ENCODE peak calls at places on chromosomes 16 and 17, in seven cellular contexts. Z is GM13976, U is neural crest cell, J is choroid plexus epithelial cell, T is esophagus squamous epithelium, L is RWPE1, I is fibroblast of pulmonary artery. N is an unnamed sample.

GRCh38 chr16:69399361-69399760 is 13.6 kb upstream of the TERF2 start:
- DNase-seq in Z (no peak), U (no peak), J (no peak), T (no peak), L (no peak), I (peak), N (no peak)

GRCh38 chr17:81513669-81514484 is 1.3 kb upstream of the ACTG1 start:
- DNase-seq in Z (no peak), U (peak), J (peak), T (no peak), L (peak), I (peak), N (no peak)

GRCh38 chr17:67585077-67585602 is 132.6 kb upstream of the NOL11 start:
- DNase-seq in Z (no peak), U (no peak), J (no peak), T (no peak), L (no peak), I (no peak), N (no peak)

GRCh38 chr16:11254913-11255736 is 879 bp downstream of the SOCS1 start:
- DNase-seq in Z (peak), U (peak), J (peak), T (no peak), L (peak), I (peak), N (no peak)

GRCh38 chr17:18181358-18181757 is 2.3 kb upstream of the ALKBH5 start:
- DNase-seq in Z (no peak), U (no peak), J (no peak), T (no peak), L (no peak), I (peak), N (no peak)

GRCh38 chr17:82875418-82875856 is 35.6 kb upstream of the ZNF750 start:
- DNase-seq in Z (no peak), U (no peak), J (no peak), T (no peak), L (peak), I (no peak), N (no peak)

GRCh38 chr17:46759141-46759540 is 59.4 kb downstream of the WNT3 start:
- DNase-seq in Z (no peak), U (no peak), J (no peak), T (no peak), L (no peak), I (no peak), N (no peak)

GRCh38 chr17:60610481-60610880 is 10.5 kb downstream of the PPM1D start:
- DNase-seq in Z (no peak), U (no peak), J (peak), T (no peak), L (no peak), I (peak), N (no peak)

GRCh38 chr17:55264273-55264639 is 504 bp upstream of the HLF start:
- DNase-seq in Z (no peak), U (no peak), J (no peak), T (no peak), L (no peak), I (no peak), N (no peak)

GRCh38 chr17:78933025-78933958 is 8.1 kb upstream of the TIMP2 start:
- DNase-seq in Z (peak), U (no peak), J (peak), T (no peak), L (peak), I (peak), N (peak)

GRCh38 chr17:9842057-9842758 is 16.5 kb downstream of the GLP2R start:
- DNase-seq in Z (no peak), U (no peak), J (peak), T (no peak), L (no peak), I (peak), N (no peak)

GRCh38 chr17:34178047-34178446 is 77.0 kb upstream of the CCL2 start:
- DNase-seq in Z (no peak), U (no peak), J (no peak), T (no peak), L (no peak), I (peak), N (no peak)

GRCh38 chr16:15782573-15783365 is 74.1 kb downstream of the MYH11 start:
- DNase-seq in Z (no peak), U (no peak), J (peak), T (no peak), L (no peak), I (no peak), N (no peak)

GRCh38 chr17:1082579-1082978 is 85.7 kb downstream of the TIMM22 start:
- DNase-seq in Z (no peak), U (no peak), J (no peak), T (no peak), L (no peak), I (peak), N (no peak)

GRCh38 chr16:69188716-69189115 is 1.8 kb downstream of the SNTB2 start:
- DNase-seq in Z (no peak), U (no peak), J (no peak), T (no peak), L (no peak), I (peak), N (no peak)

GRCh38 chr17:68198931-68199836 is 48.7 kb upstream of the AMZ2 start:
- DNase-seq in Z (peak), U (no peak), J (peak), T (no peak), L (no peak), I (no peak), N (peak)

GRCh38 chr16:78007121-78007520 is 15.2 kb upstream of the CLEC3A start:
- DNase-seq in Z (no peak), U (no peak), J (no peak), T (no peak), L (no peak), I (no peak), N (no peak)

GRCh38 chr17:81309140-81309858 is 14.2 kb upstream of the SLC38A10 start:
- DNase-seq in Z (peak), U (peak), J (peak), T (no peak), L (peak), I (peak), N (no peak)

GRCh38 chr17:2929881-2930533 is 133.4 kb downstream of the OR1D5 start:
- DNase-seq in Z (peak), U (peak), J (peak), T (no peak), L (peak), I (peak), N (peak)

GRCh38 chr17:46818319-46818928 is at the start of gene WNT3:
- DNase-seq in Z (peak), U (no peak), J (no peak), T (no peak), L (peak), I (no peak), N (peak)

GRCh38 chr16:85750827-85751641 is at the start of gene C16orf74:
- DNase-seq in Z (peak), U (peak), J (peak), T (no peak), L (peak), I (peak), N (peak)

GRCh38 chr17:77473615-77474226 is 333.0 kb downstream of the SEC14L1 start:
- DNase-seq in Z (no peak), U (no peak), J (no peak), T (no peak), L (peak), I (no peak), N (no peak)

GRCh38 chr16:75273054-75273925 is 21.9 kb upstream of the BCAR1 start:
- DNase-seq in Z (no peak), U (no peak), J (no peak), T (no peak), L (no peak), I (no peak), N (no peak)

GRCh38 chr17:58993322-58993721 is 113.4 kb downstream of the TRIM37 start:
- DNase-seq in Z (no peak), U (no peak), J (no peak), T (no peak), L (no peak), I (no peak), N (no peak)

GRCh38 chr17:67069591-67070136 is 25.3 kb downstream of the CACNG1 start:
- DNase-seq in Z (no peak), U (no peak), J (no peak), T (no peak), L (no peak), I (no peak), N (no peak)

GRCh38 chr17:79425686-79426085 is 185.2 kb downstream of the RBFOX3 start:
- DNase-seq in Z (no peak), U (no peak), J (no peak), T (no peak), L (no peak), I (no peak), N (no peak)

GRCh38 chr17:27832851-27833250 is 32.5 kb upstream of the NOS2 start:
- DNase-seq in Z (no peak), U (no peak), J (no peak), T (no peak), L (no peak), I (no peak), N (no peak)

GRCh38 chr17:77366206-77366557 is 225.4 kb downstream of the SEC14L1 start:
- DNase-seq in Z (no peak), U (no peak), J (peak), T (no peak), L (no peak), I (no peak), N (no peak)

GRCh38 chr17:79087428-79088143 is 13.0 kb downstream of the ENGASE start:
- DNase-seq in Z (peak), U (peak), J (peak), T (no peak), L (peak), I (peak), N (peak)

GRCh38 chr17:7056386-7056785 is 12.5 kb upstream of the SLC16A11 start:
- DNase-seq in Z (no peak), U (no peak), J (peak), T (no peak), L (no peak), I (no peak), N (no peak)

GRCh38 chr16:48155926-48156789 is at the start of gene ABCC12:
- DNase-seq in Z (no peak), U (no peak), J (no peak), T (no peak), L (no peak), I (no peak), N (no peak)

GRCh38 chr17:4771519-4772234 is at the start of gene TM4SF5:
- DNase-seq in Z (no peak), U (no peak), J (no peak), T (no peak), L (no peak), I (no peak), N (no peak)

GRCh38 chr17:2195729-2196128 is 107.9 kb downstream of the SMG6 start:
- DNase-seq in Z (no peak), U (no peak), J (no peak), T (no peak), L (no peak), I (no peak), N (peak)

DNA sequence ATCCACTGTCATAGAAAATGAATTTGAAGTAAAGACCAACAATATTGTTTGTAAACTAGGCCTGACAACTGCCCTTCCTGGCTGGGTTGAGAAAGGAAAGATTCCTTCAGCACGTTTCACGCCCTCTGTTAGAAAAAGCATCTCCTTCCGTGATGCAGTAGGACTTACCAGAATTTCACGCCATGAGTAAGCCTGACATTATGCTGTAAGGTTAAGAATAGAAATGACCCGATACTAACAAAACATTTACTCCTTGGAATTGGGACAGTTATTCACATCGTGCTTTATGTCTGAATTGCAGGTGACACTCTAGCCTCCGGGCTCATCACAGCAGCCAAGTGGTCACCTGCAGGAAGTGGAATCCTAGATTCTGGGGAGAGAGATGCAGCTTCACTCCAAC is 17.6 kb downstream of the MARCHF10 start:
- DNase-seq in Z (no peak), U (no peak), J (peak), T (no peak), L (no peak), I (peak), N (no peak)
- TF ChIP-seq CTCF in Z (no peak), U (no peak), J (no peak), T (no peak), L (no peak), I (no peak), N (no peak)

GRCh38 chr17:70173646-70174045 is 4.3 kb downstream of the KCNJ2 start:
- DNase-seq in Z (no peak), U (no peak), J (no peak), T (no peak), L (no peak), I (no peak), N (no peak)

GRCh38 chr17:70172449-70172848 is 3.1 kb downstream of the KCNJ2 start:
- DNase-seq in Z (no peak), U (no peak), J (peak), T (no peak), L (no peak), I (no peak), N (no peak)

GRCh38 chr17:70169707-70170597 is 620 bp downstream of the KCNJ2 start:
- DNase-seq in Z (no peak), U (no peak), J (peak), T (no peak), L (no peak), I (peak), N (no peak)

GRCh38 chr17:70171159-70171558 is 1.8 kb downstream of the KCNJ2 start:
- DNase-seq in Z (no peak), U (no peak), J (no peak), T (no peak), L (no peak), I (no peak), N (no peak)

DNA sequence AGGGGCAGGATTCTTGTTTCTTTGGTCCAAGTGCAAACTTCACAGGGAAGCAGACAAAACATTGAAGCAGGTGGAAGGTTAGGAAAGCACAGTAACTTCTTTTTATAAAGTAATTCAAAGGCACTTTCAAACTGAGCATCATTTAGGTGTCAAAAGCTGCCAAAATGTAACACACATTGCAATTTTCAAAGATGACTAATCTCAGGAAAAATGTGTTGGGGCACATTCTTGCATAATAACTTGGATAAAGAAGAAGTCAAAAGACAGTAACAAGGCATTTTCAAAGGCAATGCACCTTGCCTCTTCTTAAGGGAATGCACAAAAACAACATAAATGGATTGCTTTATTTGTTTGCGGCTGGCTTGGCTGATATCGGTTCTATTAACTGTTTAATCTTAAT is 3.6 kb downstream of the KCNJ2 start:
- DNase-seq in Z (no peak), U (no peak), J (peak), T (no peak), L (no peak), I (peak), N (no peak)
- TF ChIP-seq CTCF in Z (no peak), U (no peak), J (no peak), T (no peak), L (no peak), I (no peak), N (no peak)

GRCh38 chr17:73822371-73822770 is 178.1 kb upstream of the SDK2 start:
- DNase-seq in Z (no peak), U (no peak), J (no peak), T (no peak), L (no peak), I (no peak), N (no peak)

GRCh38 chr17:73821665-73822064 is 177.4 kb upstream of the SDK2 start:
- DNase-seq in Z (no peak), U (no peak), J (no peak), T (no peak), L (no peak), I (no peak), N (no peak)

GRCh38 chr17:73823684-73824083 is 179.4 kb upstream of the SDK2 start:
- DNase-seq in Z (no peak), U (no peak), J (no peak), T (no peak), L (no peak), I (no peak), N (no peak)

GRCh38 chr17:73819440-73820395 is 175.5 kb upstream of the SDK2 start:
- DNase-seq in Z (no peak), U (no peak), J (no peak), T (no peak), L (no peak), I (no peak), N (no peak)

GRCh38 chr17:73820686-73821448 is 176.6 kb upstream of the SDK2 start:
- DNase-seq in Z (no peak), U (peak), J (peak), T (no peak), L (no peak), I (no peak), N (no peak)
- TF ChIP-seq CTCF in Z (peak), U (peak), J (peak), T (peak), L (no peak), I (no peak), N (no peak)

GRCh38 chr17:29241015-29241963 is 5.4 kb upstream of the CRYBA1 start:
- DNase-seq in Z (no peak), U (peak), J (peak), T (no peak), L (peak), I (peak), N (no peak)

GRCh38 chr17:29242051-29242450 is 4.6 kb upstream of the CRYBA1 start:
- DNase-seq in Z (no peak), U (no peak), J (no peak), T (no peak), L (no peak), I (no peak), N (no peak)

GRCh38 chr17:29242790-29243189 is 3.9 kb upstream of the CRYBA1 start:
- DNase-seq in Z (no peak), U (no peak), J (no peak), T (no peak), L (no peak), I (no peak), N (no peak)

GRCh38 chr17:29245401-29245800 is 1.3 kb upstream of the CRYBA1 start:
- DNase-seq in Z (no peak), U (no peak), J (no peak), T (no peak), L (no peak), I (no peak), N (no peak)

GRCh38 chr17:29243792-29244191 is 2.9 kb upstream of the CRYBA1 start:
- DNase-seq in Z (peak), U (no peak), J (peak), T (no peak), L (no peak), I (peak), N (peak)
- TF ChIP-seq CTCF in Z (peak), U (peak), J (peak), T (no peak), L (peak), I (peak), N (peak)